ENCODE peak calls at places on chromosome 12, in four cellular contexts. I is OCI-LY7, K is spleen, Z is right atrium auricular region. J is an unnamed sample. For H3K9me3, the result is how much of the 10 kb centered on the place peaks cover.

GRCh38 chr12:107440596-107440995 is 245.0 kb upstream of the PWP1 start:
- DNase-seq in I (no peak), Z (no peak), K (peak), J (no peak)

GRCh38 chr12:132464820-132465219 is 25.1 kb upstream of the FBRSL1 start:
- DNase-seq in K (no peak), I (no peak), Z (no peak), J (no peak)

GRCh38 chr12:64184216-64184615 is 37.9 kb downstream of the KICS2 start:
- DNase-seq in I (no peak), K (no peak), Z (no peak), J (no peak)

GRCh38 chr12:58341791-58342190 is 400.4 kb downstream of the ATP23 start:
- DNase-seq in K (no peak), Z (no peak), I (no peak), J (no peak)

GRCh38 chr12:58978717-58979116 is 58.4 kb upstream of the LRIG3 start:
- DNase-seq in Z (no peak), I (no peak), K (no peak), J (no peak)

GRCh38 chr12:96361074-96361473 is 39.2 kb downstream of the CDK17 start:
- DNase-seq in K (no peak), Z (no peak), I (no peak), J (no peak)

GRCh38 chr12:102249073-102249854 is 51.6 kb upstream of the PMCH start:
- DNase-seq in K (no peak), Z (no peak), I (no peak), J (no peak)

GRCh38 chr12:75137896-75138295 is 71.7 kb downstream of the KCNC2 start:
- DNase-seq in K (no peak), I (no peak), Z (no peak), J (no peak)

GRCh38 chr12:62715086-62715786 is 219.7 kb downstream of the PPM1H start:
- DNase-seq in I (no peak), K (no peak), Z (no peak), J (no peak)

GRCh38 chr12:27361372-27361771 is 28.7 kb downstream of the BMAL2 start:
- DNase-seq in Z (no peak), I (no peak), K (no peak), J (no peak)

GRCh38 chr12:108759914-108760313 is 28.6 kb upstream of the CORO1C start:
- DNase-seq in I (no peak), K (peak), Z (no peak), J (no peak)

GRCh38 chr12:53825246-53826081 is 73.7 kb upstream of the CISTR start:
- DNase-seq in Z (no peak), K (no peak), I (no peak), J (no peak)

GRCh38 chr12:22525426-22525825 is 18.9 kb downstream of the C2CD5 start:
- DNase-seq in Z (no peak), K (no peak), I (no peak), J (no peak)

GRCh38 chr12:77725611-77726010 is 105.1 kb upstream of the NAV3 start:
- DNase-seq in I (no peak), Z (no peak), K (no peak), J (no peak)

GRCh38 chr12:102702447-102703114 is 214.5 kb downstream of the PAH start:
- DNase-seq in I (peak), K (no peak), Z (peak), J (no peak)

GRCh38 chr12:115817399-115817798 is 460.1 kb downstream of the MED13L start:
- DNase-seq in K (no peak), I (no peak), Z (no peak), J (no peak)

GRCh38 chr12:120584343-120585149 is 3.3 kb upstream of the POP5 start:
- DNase-seq in Z (peak), I (peak), K (peak), J (no peak)

GRCh38 chr12:806116-806805 is 53.9 kb downstream of the WNK1 start:
- DNase-seq in I (no peak), Z (no peak), K (no peak), J (no peak)

GRCh38 chr12:30970559-30971202 is 44.1 kb downstream of the TSPAN11 start:
- DNase-seq in Z (no peak), K (no peak), I (no peak), J (no peak)

GRCh38 chr12:28893365-28893764 is 255.7 kb upstream of the FAR2 start:
- DNase-seq in K (no peak), I (no peak), Z (no peak), J (no peak)

GRCh38 chr12:64998327-64999156 is 122.6 kb downstream of the WIF1 start:
- DNase-seq in Z (no peak), K (no peak), I (no peak), J (no peak)

GRCh38 chr12:93109794-93110203 is 180.7 kb upstream of the EEA1 start:
- DNase-seq in I (no peak), K (no peak), Z (no peak), J (no peak)

GRCh38 chr12:110339184-110339952 is 58.3 kb downstream of the ATP2A2 start:
- DNase-seq in I (no peak), K (no peak), Z (no peak), J (no peak)

GRCh38 chr12:32261638-32262037 is 137.7 kb upstream of the FGD4 start:
- DNase-seq in I (peak), Z (no peak), K (no peak), J (no peak)
- TF ChIP-seq CTCF in I (peak), Z (no peak), K (peak), J (no peak)

GRCh38 chr12:130649646-130650045 is 66.5 kb downstream of the RIMBP2 start:
- DNase-seq in I (no peak), Z (no peak), K (peak), J (no peak)
- H3K9me3 ChIP-seq in I (under half), Z (under half), K (under half), J (under half)

GRCh38 chr12:72271401-72271740 is 799 bp upstream of the TRHDE start:
- DNase-seq in Z (peak), I (no peak), K (peak), J (no peak)
- TF ChIP-seq CTCF in Z (no peak), I (no peak), K (no peak), J (no peak)

DNA sequence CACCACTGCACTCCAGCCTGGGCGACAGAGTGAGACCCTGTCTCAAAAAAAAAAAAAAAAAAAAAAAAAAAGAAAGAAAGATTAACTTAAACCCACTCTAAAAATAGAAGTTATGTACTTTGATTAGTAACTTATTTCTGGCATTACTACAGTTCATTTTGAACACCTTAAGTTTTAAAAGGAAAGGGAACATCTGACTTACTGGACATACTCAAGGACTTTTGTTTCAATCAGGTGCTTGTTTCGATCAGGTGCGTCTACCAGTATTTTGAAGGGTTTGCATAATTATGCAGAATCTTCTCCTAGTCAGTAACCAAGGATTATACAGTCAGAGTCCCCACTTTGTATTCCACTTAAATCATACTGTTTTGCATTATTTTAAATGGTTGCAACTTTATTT is 105.6 kb downstream of the DERA start:
- DNase-seq in K (no peak), I (no peak), Z (no peak), J (no peak)
- H3K9me3 ChIP-seq in K (under half), I (half or more), Z (under half), J (under half)